ENCODE peak calls at places on chromosomes 7 and 10, in four cellular contexts. Q, Y, D and O are unnamed samples.

GRCh38 chr10:132684164-132684891 is 101.6 kb downstream of the NKX6-2 start:
- DNase-seq in Q (no peak), Y (peak; percentile 71), D (peak; percentile 70), O (no peak)

GRCh38 chr7:117659453-117660086 is 179.7 kb downstream of the CFTR start:
- DNase-seq in Q (no peak), Y (no peak), D (peak; percentile 67), O (no peak)

GRCh38 chr7:30464231-30464660 is 14.3 kb downstream of the NOD1 start:
- DNase-seq in Q (peak; percentile 28), Y (peak; percentile 92), D (no peak), O (no peak)

GRCh38 chr7:37516610-37517108 is 68.0 kb upstream of the ELMO1 start:
- DNase-seq in Q (no peak), Y (peak; percentile 25), D (no peak), O (no peak)

GRCh38 chr7:43554423-43554822 is 28.5 kb upstream of the STK17A start:
- DNase-seq in Q (no peak), Y (no peak), D (no peak), O (no peak)

GRCh38 chr7:40470111-40470736 is 335.4 kb downstream of the SUGCT start:
- DNase-seq in Q (no peak), Y (no peak), D (peak; percentile 65), O (no peak)

GRCh38 chr7:90626011-90626410 is 29.9 kb downstream of the CDK14 start:
- DNase-seq in Q (no peak), Y (no peak), D (peak; percentile 82), O (no peak)

GRCh38 chr7:106957766-106958165 is 86.7 kb upstream of the PRKAR2B start:
- DNase-seq in Q (no peak), Y (peak; percentile 46), D (no peak), O (no peak)

GRCh38 chr7:67671006-67671405 is 674.4 kb downstream of the TYW1 start:
- DNase-seq in Q (no peak), Y (no peak), D (no peak), O (no peak)

GRCh38 chr7:118285358-118285757 is 60.9 kb downstream of the ANKRD7 start:
- DNase-seq in Q (no peak), Y (peak; percentile 80), D (no peak), O (no peak)

GRCh38 chr10:79179404-79180309 is 110.9 kb downstream of the ZMIZ1 start:
- DNase-seq in Q (no peak), Y (no peak), D (no peak), O (no peak)

GRCh38 chr10:114751856-114752255 is 69.7 kb upstream of the FHIP2A start:
- DNase-seq in Q (no peak), Y (no peak), D (peak; percentile 65), O (no peak)

GRCh38 chr7:123557016-123557630 is 495 bp downstream of the NDUFA5 start:
- DNase-seq in Q (no peak), Y (peak; percentile 35), D (peak; percentile 10), O (no peak)

GRCh38 chr10:86967481-86967941 is 771 bp upstream of the ADIRF start:
- DNase-seq in Q (no peak), Y (no peak), D (no peak), O (no peak)

GRCh38 chr7:7201583-7202374 is 19.4 kb downstream of the C1GALT1 start:
- DNase-seq in Q (no peak), Y (peak; percentile 22), D (no peak), O (no peak)

GRCh38 chr7:2404714-2405119 is 1.3 kb downstream of the CHST12 start:
- DNase-seq in Q (no peak), Y (peak; percentile 60), D (no peak), O (no peak)

GRCh38 chr10:22597142-22597541 is 117.2 kb downstream of the PIP4K2A start:
- DNase-seq in Q (no peak), Y (no peak), D (peak; percentile 26), O (no peak)

GRCh38 chr7:47484923-47485639 is 96.8 kb downstream of the TNS3 start:
- DNase-seq in Q (no peak), Y (no peak), D (no peak), O (no peak)

GRCh38 chr10:122673731-122674130 is 25.9 kb downstream of the C10orf120 start:
- DNase-seq in Q (no peak), Y (no peak), D (no peak), O (no peak)

GRCh38 chr10:119535837-119536507 is 6.5 kb downstream of the RGS10 start:
- DNase-seq in Q (no peak), Y (no peak), D (no peak), O (no peak)